ENCODE peak calls at places on chromosomes 2 and 18, in nine cellular contexts. R is AML-193; U is COR-L47; Q is activated naive CD4-positive, alpha-beta T cell treated with anti-CD3 and anti-CD28 coated beads, Interleukin-2, amount 50 U/mL, for 16 hours; O is NCI-H2081; Y is activated T-helper 1 cell treated with Interleukin-2 at 50 U/mL for 16 hours; C is D341Med; D is ELR; P is HT-29. I is an unnamed sample.

GRCh38 chr2:47339745-47340541 is 63.0 kb upstream of the MSH2 start:
- DNase-seq in R (no peak), U (peak; percentile 32), Q (no peak), O (no peak), Y (no peak), C (no peak), D (peak; percentile 84), P (peak; percentile 92), I (peak; percentile 48)

GRCh38 chr2:144015036-144015435 is 504.9 kb downstream of the ZEB2 start:
- DNase-seq in R (no peak), U (no peak), Q (no peak), O (no peak), Y (no peak), C (no peak), D (peak; percentile 9), P (no peak), I (no peak)

GRCh38 chr18:46226461-46226860 is 122.3 kb downstream of the HAUS1 start:
- DNase-seq in R (no peak), U (no peak), Q (no peak), O (no peak), Y (no peak), C (no peak), D (peak; percentile 18), P (no peak), I (no peak)

GRCh38 chr18:35880788-35881455 is 91.6 kb upstream of the RMP24 start:
- DNase-seq in R (no peak), U (no peak), Q (no peak), O (no peak), Y (no peak), C (no peak), D (no peak), P (no peak), I (no peak)

GRCh38 chr2:109470121-109470921 is 143.4 kb downstream of the SEPTIN10 start:
- DNase-seq in R (peak; percentile 84), U (no peak), Q (no peak), O (no peak), Y (no peak), C (no peak), D (peak; percentile 92), P (no peak), I (peak; percentile 30)

GRCh38 chr2:233037078-233037477 is 4.6 kb downstream of the NEU2 start:
- DNase-seq in R (no peak), U (no peak), Q (no peak), O (no peak), Y (no peak), C (no peak), D (peak; percentile 67), P (no peak), I (no peak)

GRCh38 chr18:66495844-66496243 is 108.0 kb downstream of the CDH19 start:
- DNase-seq in R (peak; percentile 41), U (peak; percentile 81), Q (no peak), O (peak; percentile 33), Y (no peak), C (peak; percentile 75), D (peak; percentile 6), P (peak; percentile 79), I (no peak)

GRCh38 chr2:38376346-38376682 is 759 bp downstream of the ATL2 start:
- DNase-seq in R (peak; percentile 52), U (peak; percentile 52), Q (no peak), O (peak; percentile 44), Y (peak; percentile 7), C (no peak), D (peak; percentile 83), P (peak; percentile 82), I (peak; percentile 45)

GRCh38 chr18:74114206-74114605 is 33.4 kb downstream of the FBXO15 start:
- DNase-seq in R (no peak), U (peak; percentile 27), Q (no peak), O (no peak), Y (no peak), C (no peak), D (no peak), P (no peak), I (no peak)

GRCh38 chr2:71073475-71073874 is 5.0 kb downstream of the NAGK start:
- DNase-seq in R (no peak), U (no peak), Q (no peak), O (no peak), Y (no peak), C (no peak), D (no peak), P (no peak), I (no peak)

GRCh38 chr2:217846321-217846743 is 156.5 kb downstream of the TNS1 start:
- DNase-seq in R (no peak), U (no peak), Q (no peak), O (no peak), Y (no peak), C (no peak), D (no peak), P (peak; percentile 61), I (no peak)

GRCh38 chr18:37266290-37266689 is 299.3 kb downstream of the CELF4 start:
- DNase-seq in R (no peak), U (no peak), Q (no peak), O (no peak), Y (no peak), C (peak; percentile 65), D (no peak), P (no peak), I (no peak)

GRCh38 chr18:67515987-67516431 is 511 bp downstream of the DSEL start:
- DNase-seq in R (no peak), U (peak; percentile 96), Q (peak; percentile 48), O (peak; percentile 79), Y (peak; percentile 37), C (peak; percentile 94), D (peak; percentile 89), P (peak; percentile 75), I (peak; percentile 24)

GRCh38 chr18:26456070-26456491 is 92.3 kb downstream of the KCTD1 start:
- DNase-seq in R (no peak), U (no peak), Q (no peak), O (no peak), Y (no peak), C (no peak), D (no peak), P (no peak), I (no peak)

GRCh38 chr2:163771596-163771995 is 35.8 kb upstream of the FIGN start:
- DNase-seq in R (no peak), U (no peak), Q (no peak), O (no peak), Y (no peak), C (no peak), D (peak; percentile 83), P (no peak), I (no peak)

GRCh38 chr2:176544579-176545365 is 275.5 kb downstream of the MTX2 start:
- DNase-seq in R (no peak), U (no peak), Q (no peak), O (no peak), Y (no peak), C (no peak), D (no peak), P (no peak), I (no peak)

GRCh38 chr2:33836628-33837027 is 237.5 kb upstream of the FAM98A start:
- DNase-seq in R (no peak), U (no peak), Q (no peak), O (no peak), Y (no peak), C (no peak), D (no peak), P (no peak), I (no peak)

GRCh38 chr2:236682651-236683422 is 113.2 kb downstream of the ACKR3 start:
- DNase-seq in R (no peak), U (no peak), Q (no peak), O (no peak), Y (no peak), C (no peak), D (no peak), P (no peak), I (no peak)

GRCh38 chr18:34562252-34562870 is 147.7 kb upstream of the DTNA start:
- DNase-seq in R (no peak), U (no peak), Q (no peak), O (no peak), Y (no peak), C (no peak), D (no peak), P (no peak), I (no peak)

GRCh38 chr2:86274265-86274917 is 63.0 kb downstream of the REEP1 start:
- DNase-seq in R (no peak), U (no peak), Q (no peak), O (no peak), Y (no peak), C (no peak), D (peak; percentile 84), P (no peak), I (peak; percentile 72)

GRCh38 chr2:68871159-68871764 is at the start of gene BMP10:
- DNase-seq in R (no peak), U (no peak), Q (no peak), O (no peak), Y (no peak), C (no peak), D (no peak), P (no peak), I (no peak)

GRCh38 chr2:231597014-231597611 is 4.4 kb downstream of the TEX44 start:
- DNase-seq in R (no peak), U (no peak), Q (no peak), O (no peak), Y (no peak), C (no peak), D (no peak), P (no peak), I (no peak)

GRCh38 chr2:229090231-229090630 is 180.9 kb downstream of the PID1 start:
- DNase-seq in R (no peak), U (no peak), Q (no peak), O (no peak), Y (no peak), C (no peak), D (peak; percentile 78), P (no peak), I (peak; percentile 6)

GRCh38 chr18:68219867-68220266 is 495.0 kb downstream of the TMX3 start:
- DNase-seq in R (no peak), U (no peak), Q (no peak), O (no peak), Y (no peak), C (no peak), D (no peak), P (no peak), I (no peak)

GRCh38 chr2:26363958-26364357 is 17.4 kb upstream of the ADGRF3 start:
- DNase-seq in R (no peak), U (no peak), Q (no peak), O (no peak), Y (no peak), C (no peak), D (no peak), P (no peak), I (no peak)

GRCh38 chr2:53787255-53787910 is 539 bp downstream of the ERLEC1 start:
- DNase-seq in R (peak; percentile 53), U (no peak), Q (no peak), O (no peak), Y (no peak), C (peak; percentile 16), D (peak; percentile 58), P (peak; percentile 45), I (peak; percentile 33)

GRCh38 chr2:233831861-233832260 is 22.5 kb downstream of the HJURP start:
- DNase-seq in R (no peak), U (no peak), Q (no peak), O (no peak), Y (no peak), C (no peak), D (no peak), P (no peak), I (no peak)

GRCh38 chr18:7902399-7902839 is 335.3 kb downstream of the PTPRM start:
- DNase-seq in R (no peak), U (no peak), Q (no peak), O (no peak), Y (no peak), C (no peak), D (peak; percentile 64), P (no peak), I (no peak)

I was measured in H54.